ENCODE peak calls at places on chromosomes 1 and 21, in six cellular contexts. C is IMR-90; D is CD8-positive, alpha-beta T cell; T is tibial artery; J is stomach; P is prostate gland. X is an unnamed sample.

GRCh38 chr1:11407301-11407994 is 71.5 kb upstream of the DISP3 start:
- DNase-seq in C (no peak), D (no peak), T (no peak), J (no peak), P (no peak), X (no peak)

GRCh38 chr21:46459356-46460112 is 843 bp downstream of the DIP2A start:
- DNase-seq in C (peak; percentile 35), D (no peak), T (peak; percentile 77), J (peak; percentile 62), P (peak; percentile 31), X (peak; percentile 26)

GRCh38 chr1:11736746-11737639 is 1.1 kb downstream of the AGTRAP start:
- DNase-seq in C (peak; percentile 79), D (no peak), T (peak; percentile 82), J (peak; percentile 55), P (peak; percentile 78), X (peak; percentile 87)

GRCh38 chr1:24905979-24906720 is 23.9 kb downstream of the RUNX3 start:
- DNase-seq in C (no peak), D (peak; percentile 36), T (peak; percentile 53), J (no peak), P (no peak), X (no peak)

GRCh38 chr1:21337010-21337437 is 46.8 kb upstream of the ECE1 start:
- DNase-seq in C (no peak), D (no peak), T (no peak), J (no peak), P (no peak), X (no peak)

GRCh38 chr1:179061360-179062282 is 20.2 kb upstream of the TOR3A start:
- DNase-seq in C (no peak), D (no peak), T (no peak), J (no peak), P (no peak), X (no peak)

GRCh38 chr1:209305221-209305954 is 278.1 kb upstream of the CAMK1G start:
- DNase-seq in C (no peak), D (no peak), T (no peak), J (no peak), P (no peak), X (no peak)

GRCh38 chr1:246629976-246630375 is 63.7 kb downstream of the CNST start:
- DNase-seq in C (no peak), D (no peak), T (no peak), J (no peak), P (no peak), X (no peak)

GRCh38 chr21:39518845-39519205 is 67.1 kb downstream of the SH3BGR start:
- DNase-seq in C (no peak), D (no peak), T (no peak), J (no peak), P (no peak), X (no peak)

GRCh38 chr1:174074757-174075156 is 52.6 kb upstream of the RC3H1 start:
- DNase-seq in C (peak; percentile 55), D (no peak), T (no peak), J (no peak), P (no peak), X (peak; percentile 16)

GRCh38 chr1:182262425-182262824 is 129.2 kb downstream of the GLUL start:
- DNase-seq in C (no peak), D (no peak), T (no peak), J (no peak), P (no peak), X (no peak)

GRCh38 chr1:20993716-20994115 is 183.0 kb downstream of the EIF4G3 start:
- DNase-seq in C (no peak), D (no peak), T (no peak), J (no peak), P (no peak), X (no peak)

GRCh38 chr1:31976401-31976800 is 37.3 kb upstream of the KHDRBS1 start:
- DNase-seq in C (peak; percentile 51), D (no peak), T (no peak), J (no peak), P (no peak), X (peak; percentile 10)

GRCh38 chr1:13469343-13469742 is 44.5 kb downstream of the LRRC38 start:
- DNase-seq in C (no peak), D (no peak), T (no peak), J (no peak), P (no peak), X (peak; percentile 42)

GRCh38 chr1:165632491-165632890 is 1.5 kb downstream of the MGST3 start:
- DNase-seq in C (peak; percentile 4), D (no peak), T (no peak), J (no peak), P (no peak), X (no peak)

GRCh38 chr1:227908366-227908765 is 39.4 kb downstream of the WNT9A start:
- DNase-seq in C (no peak), D (no peak), T (no peak), J (no peak), P (no peak), X (no peak)

GRCh38 chr1:41762251-41762650 is 156.5 kb downstream of the HIVEP3 start:
- DNase-seq in C (no peak), D (no peak), T (no peak), J (no peak), P (no peak), X (no peak)

GRCh38 chr1:9166289-9167235 is 37.7 kb upstream of the GPR157 start:
- DNase-seq in C (peak; percentile 89), D (no peak), T (no peak), J (no peak), P (no peak), X (no peak)

GRCh38 chr21:33761104-33762036 is 119.1 kb downstream of the ITSN1 start:
- DNase-seq in C (peak; percentile 99), D (no peak), T (peak; percentile 65), J (no peak), P (no peak), X (peak; percentile 78)

GRCh38 chr1:150696151-150696550 is 803 bp downstream of the GOLPH3L start:
- DNase-seq in C (no peak), D (no peak), T (no peak), J (no peak), P (no peak), X (no peak)

GRCh38 chr1:115210302-115210711 is 121.0 kb upstream of the TSPAN2 start:
- DNase-seq in C (peak; percentile 58), D (no peak), T (no peak), J (no peak), P (no peak), X (peak; percentile 84)

GRCh38 chr21:46322351-46323226 is 1.1 kb downstream of the C21orf58 start:
- DNase-seq in C (peak; percentile 47), D (no peak), T (no peak), J (no peak), P (no peak), X (no peak)

GRCh38 chr1:37599940-37600339 is 4.2 kb upstream of the GNL2 start:
- DNase-seq in C (no peak), D (no peak), T (no peak), J (no peak), P (no peak), X (no peak)

GRCh38 chr1:156812293-156812990 is 4.2 kb downstream of the SH2D2A start:
- DNase-seq in C (no peak), D (no peak), T (no peak), J (no peak), P (no peak), X (no peak)

GRCh38 chr1:156813298-156813697 is 3.4 kb downstream of the SH2D2A start:
- DNase-seq in C (no peak), D (no peak), T (no peak), J (no peak), P (no peak), X (no peak)

GRCh38 chr1:156814571-156815260 is 1.9 kb downstream of the SH2D2A start:
- DNase-seq in C (no peak), D (no peak), T (peak; percentile 63), J (no peak), P (no peak), X (peak; percentile 56)

GRCh38 chr1:156815307-156815826 is 1.3 kb downstream of the SH2D2A start:
- DNase-seq in C (peak; percentile 90), D (no peak), T (peak; percentile 59), J (no peak), P (no peak), X (peak; percentile 36)

GRCh38 chr1:156813750-156814570 is 2.7 kb downstream of the SH2D2A start:
- DNase-seq in C (peak; percentile 33), D (peak; percentile 78), T (peak; percentile 77), J (peak; percentile 72), P (peak; percentile 36), X (peak; percentile 48)
- H3K27ac ChIP-seq in C (no peak overlapping the region), D (peak overlapping the region; percentile 91), T (no peak overlapping the region), J (no peak overlapping the region), P (no peak overlapping the region), X (peak overlapping the region; percentile 69)

DNA sequence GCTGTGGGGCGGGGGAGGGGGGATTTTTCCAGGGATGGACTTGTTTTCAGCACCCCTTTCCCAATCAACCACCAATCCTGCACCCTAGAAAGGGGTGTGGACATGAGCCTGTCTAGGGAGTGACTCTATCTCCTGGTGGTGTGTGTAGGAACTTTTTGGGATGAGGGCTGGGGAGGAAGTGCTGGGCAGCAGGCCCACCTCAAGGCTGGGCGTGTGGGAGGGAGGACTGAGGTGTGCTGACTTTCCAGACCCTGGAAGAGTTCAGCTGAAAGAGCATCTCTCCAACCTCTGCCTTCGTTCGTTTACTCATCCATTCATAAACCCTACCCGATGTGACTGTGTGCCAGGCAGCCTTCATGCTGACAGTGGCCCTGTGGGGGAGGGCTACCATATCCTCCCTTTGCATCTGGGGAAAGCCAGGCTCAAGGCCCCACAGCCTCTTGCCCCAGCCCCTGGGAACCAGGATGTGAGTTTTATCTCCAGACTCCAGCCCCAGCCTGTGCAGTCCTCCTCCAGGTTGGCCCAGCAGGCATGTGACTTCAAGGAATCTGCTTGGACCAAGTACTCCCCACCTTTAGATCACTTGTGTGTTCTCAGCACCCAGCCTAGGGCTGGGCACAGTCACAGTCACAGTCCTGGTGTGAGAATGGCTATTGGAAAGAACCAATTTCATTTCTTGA is 6.7 kb downstream of the KNCN start:
- DNase-seq in C (no peak), D (no peak), T (no peak), J (no peak), P (no peak), X (no peak)
- TF ChIP-seq CTCF in C (no peak), D (no peak), T (no peak), J (no peak), P (no peak), X (no peak)

GRCh38 chr1:97903626-97904025 is 17.2 kb downstream of the DPYD start:
- DNase-seq in C (peak; percentile 41), D (no peak), T (no peak), J (no peak), P (no peak), X (no peak)
- H3K27ac ChIP-seq in C (no peak overlapping the region), D (no peak overlapping the region), T (no peak overlapping the region), J (no peak overlapping the region), P (no peak overlapping the region), X (no peak overlapping the region)

GRCh38 chr1:236808005-236808404 is 12.9 kb downstream of the MTR start:
- DNase-seq in C (peak; percentile 9), D (no peak), T (no peak), J (no peak), P (no peak), X (no peak)
- TF ChIP-seq CTCF in C (no peak), D (no peak), T (no peak), J (no peak), P (no peak), X (no peak)

DNA sequence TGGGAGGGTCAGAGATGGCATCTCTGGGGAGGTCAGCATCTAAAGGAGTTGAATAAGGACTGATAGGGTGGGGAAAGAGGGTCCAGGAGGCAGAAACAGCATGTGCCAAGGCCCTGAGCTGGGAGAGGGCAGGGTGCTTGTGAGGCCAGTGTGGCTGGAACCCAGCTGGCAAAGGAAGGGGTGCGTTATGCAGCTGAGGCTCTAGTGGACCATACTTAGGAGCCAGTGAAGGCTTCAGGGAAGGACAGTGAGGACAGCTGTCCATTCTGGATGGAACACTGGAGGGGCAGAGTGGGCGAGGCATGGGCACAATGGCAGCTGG is 57.1 kb upstream of the RPL11 start:
- DNase-seq in C (no peak), D (no peak), T (no peak), J (no peak), P (no peak), X (no peak)
- H3K27ac ChIP-seq in C (peak overlapping the region; percentile 59), D (no peak overlapping the region), T (peak overlapping the region; percentile 88), J (no peak overlapping the region), P (no peak overlapping the region), X (peak overlapping the region; percentile 35)

X was measured in RWPE1.